ENCODE peak calls at places on chromosomes 5 and 9, in five cellular contexts. W, E, Z, T and Q are unnamed samples.

GRCh38 chr9:94642526-94642925 is 3.2 kb upstream of the FBP1 start:
- DNase-seq in W (no peak), E (no peak), Z (no peak), T (no peak), Q (no peak)

GRCh38 chr5:96664669-96665068 is 2.5 kb downstream of the CAST start:
- DNase-seq in W (no peak), E (no peak), Z (no peak), T (no peak), Q (no peak)

GRCh38 chr5:176541338-176542134 is 4.3 kb upstream of the RNF44 start:
- DNase-seq in W (no peak), E (peak), Z (peak), T (no peak), Q (peak)

GRCh38 chr9:135103931-135104639 is 16.6 kb downstream of the OLFM1 start:
- DNase-seq in W (no peak), E (no peak), Z (no peak), T (no peak), Q (no peak)

GRCh38 chr5:171272996-171273970 is 35.8 kb upstream of the TLX3 start:
- DNase-seq in W (peak), E (no peak), Z (no peak), T (peak), Q (peak)

GRCh38 chr5:114097570-114097969 is 264.3 kb upstream of the KCNN2 start:
- DNase-seq in W (no peak), E (no peak), Z (no peak), T (no peak), Q (no peak)

GRCh38 chr9:123399803-123400378 is 43.9 kb downstream of the CRB2 start:
- DNase-seq in W (no peak), E (no peak), Z (no peak), T (no peak), Q (no peak)

GRCh38 chr9:86794356-86795046 is 152.8 kb downstream of the GAS1 start:
- DNase-seq in W (peak), E (no peak), Z (no peak), T (peak), Q (peak)

GRCh38 chr9:95552814-95553546 is 36.2 kb upstream of the PTCH1 start:
- DNase-seq in W (no peak), E (peak), Z (peak), T (peak), Q (peak)

GRCh38 chr5:1336749-1337489 is 8.0 kb downstream of the CLPTM1L start:
- DNase-seq in W (no peak), E (no peak), Z (no peak), T (no peak), Q (no peak)

GRCh38 chr5:171720086-171720485 is 65.5 kb upstream of the SMIM23 start:
- DNase-seq in W (no peak), E (peak), Z (no peak), T (no peak), Q (no peak)

GRCh38 chr5:151612689-151613427 is 21.7 kb upstream of the FAT2 start:
- DNase-seq in W (no peak), E (no peak), Z (no peak), T (no peak), Q (no peak)

GRCh38 chr9:119768266-119768665 is 399.0 kb upstream of the BRINP1 start:
- DNase-seq in W (no peak), E (no peak), Z (no peak), T (no peak), Q (no peak)

GRCh38 chr9:108911820-108912219 is 22.1 kb downstream of the ELP1 start:
- DNase-seq in W (no peak), E (no peak), Z (peak), T (no peak), Q (no peak)

GRCh38 chr9:76302947-76303550 is 91.2 kb downstream of the RFK start:
- DNase-seq in W (peak), E (no peak), Z (peak), T (peak), Q (peak)

GRCh38 chr5:14296533-14297331 is 153.6 kb downstream of the TRIO start:
- DNase-seq in W (peak), E (no peak), Z (no peak), T (peak), Q (no peak)

GRCh38 chr9:74760031-74760700 is 127.6 kb downstream of the TRPM6 start:
- DNase-seq in W (peak), E (no peak), Z (no peak), T (peak), Q (peak)

GRCh38 chr5:171207256-171207866 is 101.7 kb upstream of the TLX3 start:
- DNase-seq in W (peak), E (no peak), Z (peak), T (peak), Q (peak)

GRCh38 chr9:91359734-91360470 is 1.8 kb downstream of the AUH start:
- DNase-seq in W (no peak), E (no peak), Z (no peak), T (peak), Q (no peak)
- H3K4me3 ChIP-seq in W (peak), E (no peak), Z (no peak), T (peak), Q (no peak)

GRCh38 chr5:141121563-141121962 is at the start of gene PCDHB4:
- DNase-seq in W (no peak), E (no peak), Z (no peak), T (peak), Q (no peak)
- TF ChIP-seq CTCF in W (peak), E (no peak), Z (no peak), T (peak), Q (peak)

GRCh38 chr9:92245005-92245797 is 48.3 kb downstream of the IARS1 start:
- DNase-seq in W (peak), E (no peak), Z (no peak), T (peak), Q (peak)
- H3K4me3 ChIP-seq in W (no peak), E (no peak), Z (no peak), T (no peak), Q (no peak)

DNA sequence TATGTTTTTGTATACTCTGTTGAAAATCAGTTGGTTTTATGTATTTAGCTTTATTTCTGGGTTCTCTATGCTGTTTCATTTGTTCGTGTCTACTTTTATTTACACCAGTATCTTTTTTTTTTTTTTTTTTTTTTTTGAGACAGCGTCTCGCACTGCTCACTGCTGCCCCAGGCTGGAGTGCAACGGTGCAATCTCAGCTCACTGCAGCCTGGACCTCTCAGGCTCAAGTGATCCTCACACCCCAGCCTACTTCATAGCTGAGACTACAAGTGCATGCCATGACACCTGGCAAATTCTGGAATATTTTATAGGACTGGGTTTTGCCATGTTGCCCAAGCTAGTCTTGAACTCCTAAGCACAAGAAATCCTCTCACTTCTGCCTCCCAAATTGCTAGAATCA is 869.4 kb upstream of the CDH6 start:
- DNase-seq in W (no peak), E (no peak), Z (no peak), T (no peak), Q (no peak)
- TF ChIP-seq CTCF in W (no peak), E (no peak), Z (no peak), T (no peak), Q (no peak)

DNA sequence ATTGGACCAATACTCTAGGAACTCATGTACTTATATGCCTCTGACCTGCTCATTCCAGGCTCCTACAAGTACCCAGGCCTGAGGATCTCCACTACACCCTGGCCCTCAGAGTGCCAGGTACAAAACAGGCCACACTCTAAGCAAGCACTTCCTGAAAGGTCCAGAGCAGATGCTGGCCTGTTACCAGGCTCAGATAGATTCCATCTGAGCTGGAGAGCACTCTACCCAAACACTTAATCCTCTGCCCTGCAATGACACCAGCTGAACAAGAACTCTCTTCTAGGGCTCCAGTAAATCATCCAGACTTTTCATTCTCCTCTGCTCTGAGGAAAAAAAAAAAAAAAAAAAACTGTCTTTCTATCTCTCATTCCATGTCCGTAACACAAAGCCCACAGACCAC is 2.9 kb downstream of the P4HA2 start:
- DNase-seq in W (peak), E (peak), Z (no peak), T (peak), Q (no peak)
- H3K4me3 ChIP-seq in W (no peak), E (no peak), Z (no peak), T (peak), Q (peak)

GRCh38 chr5:53482717-53483638 is 2.5 kb downstream of the FST start:
- DNase-seq in W (peak), E (peak), Z (no peak), T (peak), Q (peak)
- TF ChIP-seq CTCF in W (peak), E (no peak), Z (no peak), T (peak), Q (peak)

DNA sequence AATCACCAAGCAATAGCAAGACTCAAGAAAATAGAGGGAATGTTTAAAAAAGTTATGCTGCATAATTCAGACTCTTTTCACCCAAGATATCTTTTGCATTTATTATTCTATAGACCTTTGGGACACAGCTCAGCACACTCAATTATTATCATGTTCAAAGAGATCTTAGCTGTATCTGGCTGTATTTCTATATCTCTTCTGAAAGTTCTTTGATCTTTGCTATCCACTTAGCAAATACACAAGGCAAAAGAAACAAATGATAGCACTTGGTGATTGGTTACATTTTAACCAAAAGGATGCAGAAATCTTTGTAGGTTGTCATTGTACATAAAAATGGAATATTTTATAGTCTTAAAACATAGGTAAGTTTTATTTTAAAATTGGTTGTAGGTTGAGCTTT is 7.0 kb upstream of the C9orf152 start:
- DNase-seq in W (no peak), E (no peak), Z (no peak), T (no peak), Q (no peak)
- H3K4me3 ChIP-seq in W (no peak), E (no peak), Z (no peak), T (no peak), Q (no peak)